ENCODE peak calls at places on chromosomes 5 and 9, in six cellular contexts. W, L, O, P, F and Z are unnamed samples.

GRCh38 chr5:64299805-64300204 is 134.2 kb downstream of the RNF180 start:
- DNase-seq in P (no peak), O (peak), L (peak), W (no peak), F (no peak), Z (no peak)

GRCh38 chr5:97098864-97099454 is 43.5 kb downstream of the LIX1 start:
- DNase-seq in P (no peak), F (no peak), W (no peak), O (no peak), L (peak), Z (no peak)

GRCh38 chr5:33114361-33114760 is 326.4 kb upstream of the TARS1 start:
- DNase-seq in W (no peak), F (no peak), O (no peak), L (no peak), P (no peak), Z (no peak)

GRCh38 chr5:60503771-60504170 is 196.2 kb downstream of the DEPDC1B start:
- DNase-seq in W (no peak), F (no peak), P (no peak), L (no peak), O (no peak), Z (no peak)

GRCh38 chr5:149576021-149576420 is 5.3 kb upstream of the ARHGEF37 start:
- DNase-seq in L (no peak), F (no peak), O (no peak), P (no peak), W (no peak), Z (no peak)

GRCh38 chr5:1468247-1468612 is 23.0 kb upstream of the SLC6A3 start:
- DNase-seq in F (peak), P (no peak), W (no peak), L (no peak), O (no peak), Z (no peak)

GRCh38 chr9:110007477-110008270 is 200.3 kb downstream of the C9orf152 start:
- DNase-seq in P (no peak), L (peak), O (no peak), F (no peak), W (no peak), Z (no peak)

GRCh38 chr5:118533166-118533565 is 455.2 kb downstream of the DTWD2 start:
- DNase-seq in P (no peak), F (no peak), O (peak), L (no peak), W (no peak), Z (no peak)

GRCh38 chr9:119898316-119898715 is 529.1 kb upstream of the BRINP1 start:
- DNase-seq in P (no peak), F (no peak), L (no peak), W (no peak), O (no peak), Z (no peak)